ENCODE peak calls at places on chromosome 18, in four cellular contexts. Z, M, R and O are unnamed samples.

GRCh38 chr18:35491689-35492077 is 6.1 kb downstream of the INO80C start:
- DNase-seq in Z (no peak), M (no peak), R (no peak), O (no peak)

GRCh38 chr18:59634096-59634495 is 63.1 kb downstream of the CCBE1 start:
- DNase-seq in R (no peak), M (no peak), Z (no peak), O (no peak)

GRCh38 chr18:58221060-58221725 is 177.2 kb downstream of the NEDD4L start:
- DNase-seq in Z (peak; percentile 81), R (no peak), M (peak; percentile 82), O (no peak)

GRCh38 chr18:61503688-61504087 is 170.5 kb downstream of the CDH20 start:
- DNase-seq in M (no peak), Z (no peak), R (no peak), O (no peak)

GRCh38 chr18:67282796-67283195 is 233.7 kb downstream of the DSEL start:
- DNase-seq in R (no peak), M (no peak), Z (no peak), O (no peak)

GRCh38 chr18:14976736-14977430 is 228.9 kb downstream of the ANKRD30B start:
- DNase-seq in M (no peak), Z (no peak), R (no peak), O (no peak)

GRCh38 chr18:49561377-49562193 is at the start of gene LIPG:
- DNase-seq in M (peak; percentile 80), Z (peak; percentile 34), R (peak; percentile 66), O (peak; percentile 67)

GRCh38 chr18:21115519-21116411 is 4.2 kb upstream of the ROCK1 start:
- DNase-seq in R (no peak), Z (no peak), M (no peak), O (peak; percentile 23)

GRCh38 chr18:77340815-77341214 is 91.2 kb downstream of the GALR1 start:
- DNase-seq in M (no peak), R (no peak), Z (no peak), O (no peak)

GRCh38 chr18:35245719-35246317 is 5.0 kb downstream of the ZNF397 start:
- DNase-seq in M (no peak), Z (no peak), R (no peak), O (no peak)

GRCh38 chr18:6859676-6860422 is 130.3 kb downstream of the ARHGAP28 start:
- DNase-seq in M (no peak), R (no peak), Z (no peak), O (no peak)

GRCh38 chr18:72742002-72742401 is 125.8 kb downstream of the NETO1 start:
- DNase-seq in M (no peak), Z (no peak), R (no peak), O (no peak)

GRCh38 chr18:61901334-61901986 is 8.7 kb upstream of the RNF152 start:
- DNase-seq in R (peak; percentile 73), Z (peak; percentile 35), M (peak; percentile 57), O (peak; percentile 50)

GRCh38 chr18:39854291-39854690 is 2100.7 kb upstream of the PIK3C3 start:
- DNase-seq in R (no peak), M (no peak), Z (no peak), O (no peak)

GRCh38 chr18:63730788-63731187 is 28.0 kb downstream of the SERPINB11 start:
- DNase-seq in Z (no peak), M (no peak), R (no peak), O (no peak)

GRCh38 chr18:959854-960253 is 55.2 kb downstream of the ADCYAP1 start:
- DNase-seq in R (no peak), M (no peak), Z (no peak), O (no peak)

DNA sequence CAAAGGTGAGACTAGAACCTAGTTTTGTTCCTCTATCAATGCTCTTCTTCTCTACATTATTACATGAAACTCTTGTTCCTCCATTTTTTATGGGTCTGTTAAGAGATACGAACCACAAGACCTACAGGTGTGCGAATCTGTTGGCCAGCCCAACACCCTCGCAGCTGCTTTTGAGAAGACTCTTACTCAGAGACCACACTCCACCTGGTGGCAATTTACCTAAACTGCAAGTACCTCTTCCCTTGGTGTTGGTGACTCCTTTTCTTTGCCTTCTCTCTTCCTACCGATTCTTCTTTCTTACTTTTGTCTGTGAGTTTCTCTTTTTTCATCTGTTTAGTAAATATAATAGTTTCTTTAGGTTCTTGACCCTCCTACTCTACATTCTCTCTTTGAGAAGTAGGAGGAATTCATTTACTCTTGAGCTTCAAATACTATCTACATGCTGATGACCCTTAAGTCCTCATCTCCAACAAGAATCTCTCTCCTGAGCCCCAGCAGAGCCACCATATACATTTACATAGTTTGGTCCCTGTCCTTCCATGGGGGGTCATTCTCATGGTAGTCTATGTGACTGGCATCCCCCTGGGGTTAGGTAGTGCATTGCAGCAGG is 81.8 kb upstream of the GAREM1 start:
- DNase-seq in Z (peak; percentile 68), M (peak; percentile 61), R (peak; percentile 51), O (peak; percentile 67)
- TF ChIP-seq FOXJ3 in Z (no peak), M (no peak), R (no peak), O (no peak)

DNA sequence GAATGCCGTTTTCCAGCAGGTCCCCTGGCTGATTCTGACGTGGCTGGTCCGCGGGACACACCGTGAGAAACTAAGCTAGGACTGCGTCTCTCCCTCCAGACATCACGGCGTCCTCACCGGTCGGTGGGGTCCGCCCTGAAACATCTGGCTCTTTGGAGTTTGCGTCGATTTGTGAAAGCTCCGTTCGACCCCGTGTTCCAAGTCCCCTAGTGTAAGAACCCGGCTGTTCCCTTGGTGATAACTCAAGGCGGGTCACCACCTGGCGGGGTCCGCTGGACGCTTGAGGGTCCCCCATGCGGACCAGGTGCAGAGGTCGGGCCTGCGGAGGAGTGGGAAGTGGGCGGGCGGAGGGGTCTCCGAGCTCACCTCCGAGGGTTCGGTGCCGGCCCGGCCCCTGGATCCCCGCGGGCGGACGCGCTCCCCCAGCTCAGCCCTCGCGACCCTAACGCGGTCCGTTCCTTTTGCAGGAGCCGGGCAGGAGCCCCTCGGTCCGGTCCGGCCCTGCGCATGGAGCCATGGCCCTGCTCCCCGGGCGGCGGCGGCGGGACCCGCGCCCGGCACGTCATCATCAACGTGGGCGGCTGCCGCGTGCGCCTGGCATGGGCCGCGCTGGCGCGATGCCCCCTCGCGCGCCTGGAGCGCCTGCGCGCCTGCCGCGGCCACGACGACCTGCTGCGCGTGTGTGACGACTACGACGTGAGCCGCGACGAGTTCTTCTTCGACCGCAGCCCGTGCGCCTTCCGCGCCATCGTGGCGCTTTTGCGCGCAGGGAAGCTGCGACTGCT is 65.6 kb downstream of the KCNG2 start:
- DNase-seq in M (no peak), Z (no peak), R (no peak), O (no peak)
- TF ChIP-seq FOXJ3 in M (no peak), Z (no peak), R (no peak), O (no peak)

DNA sequence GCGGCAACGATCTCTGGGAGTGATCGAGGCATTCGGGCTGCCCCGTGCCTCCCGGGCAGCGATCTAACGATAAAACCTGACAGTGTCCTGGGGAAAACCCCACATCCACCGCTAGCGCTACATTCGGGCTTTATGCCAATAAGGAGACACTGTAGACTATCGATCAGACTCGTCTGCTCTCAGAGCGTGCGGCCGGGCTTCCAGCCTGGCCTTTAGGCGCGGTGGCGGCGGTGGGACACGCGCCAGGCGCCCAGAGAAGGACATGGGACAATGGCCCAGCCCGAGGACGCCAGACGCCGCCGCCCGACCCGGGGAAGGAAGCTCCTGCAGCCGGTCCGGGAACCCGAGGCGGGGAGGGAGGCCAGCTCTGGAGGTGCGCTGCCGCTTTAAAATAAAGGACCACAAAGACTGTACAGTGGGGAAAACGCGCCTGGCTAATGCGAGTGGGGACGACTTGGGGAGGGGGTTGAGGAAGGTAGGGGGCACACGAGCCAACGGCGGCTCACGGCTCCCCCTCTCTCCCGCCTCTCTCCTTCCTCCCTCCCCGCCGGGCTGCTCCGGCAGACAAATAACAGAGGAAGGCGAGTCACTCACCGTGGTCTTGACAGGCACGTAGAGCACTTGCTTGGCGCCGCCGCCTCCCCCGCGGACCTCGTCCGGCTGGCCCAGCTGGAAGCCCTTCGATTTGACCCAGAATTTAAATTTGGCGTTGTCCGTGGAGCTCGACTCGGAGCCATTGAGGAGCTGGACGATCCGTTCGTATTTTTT is 2.1 kb downstream of the NOL4 start:
- DNase-seq in Z (no peak), M (no peak), R (peak; percentile 64), O (peak; percentile 63)
- TF ChIP-seq FOXJ3 in Z (no peak), M (no peak), R (no peak), O (no peak)

GRCh38 chr18:69844656-69845055 is 103.0 kb downstream of the CD226 start:
- DNase-seq in Z (no peak), R (no peak), M (no peak), O (no peak)

GRCh38 chr18:69843047-69843446 is 104.6 kb downstream of the CD226 start:
- DNase-seq in Z (no peak), M (no peak), R (no peak), O (no peak)

GRCh38 chr18:69840445-69840844 is 107.2 kb downstream of the CD226 start:
- DNase-seq in R (no peak), Z (no peak), M (no peak), O (no peak)

GRCh38 chr18:69839989-69840388 is 107.7 kb downstream of the CD226 start:
- DNase-seq in M (no peak), Z (no peak), R (no peak), O (no peak)

GRCh38 chr18:69845588-69846506 is 101.8 kb downstream of the CD226 start:
- DNase-seq in M (no peak), R (no peak), Z (no peak), O (no peak)
- TF ChIP-seq FOXJ3 in M (no peak), R (no peak), Z (no peak), O (no peak)

DNA sequence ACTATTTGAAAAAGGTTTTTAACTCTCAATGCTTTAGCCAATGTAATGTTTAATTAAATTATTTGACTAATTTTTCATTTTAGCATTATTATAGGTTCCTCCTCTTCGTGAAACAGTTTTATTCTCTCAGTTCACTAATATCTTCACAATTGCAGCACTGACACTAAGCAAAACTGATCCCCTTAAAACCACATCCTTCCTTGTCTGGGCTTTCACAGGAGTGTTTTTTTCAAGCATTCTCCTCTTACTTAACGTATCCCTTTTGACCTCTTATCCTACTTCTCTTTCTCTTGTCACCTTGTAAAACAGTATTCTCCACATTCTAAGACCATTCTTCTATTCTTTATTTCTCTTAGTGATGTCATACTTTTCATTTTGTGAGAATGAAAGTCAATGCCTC is 112.8 kb downstream of the DSC3 start:
- DNase-seq in Z (no peak), R (no peak), M (no peak), O (no peak)
- TF ChIP-seq FOXJ3 in Z (no peak), R (no peak), M (no peak), O (no peak)

DNA sequence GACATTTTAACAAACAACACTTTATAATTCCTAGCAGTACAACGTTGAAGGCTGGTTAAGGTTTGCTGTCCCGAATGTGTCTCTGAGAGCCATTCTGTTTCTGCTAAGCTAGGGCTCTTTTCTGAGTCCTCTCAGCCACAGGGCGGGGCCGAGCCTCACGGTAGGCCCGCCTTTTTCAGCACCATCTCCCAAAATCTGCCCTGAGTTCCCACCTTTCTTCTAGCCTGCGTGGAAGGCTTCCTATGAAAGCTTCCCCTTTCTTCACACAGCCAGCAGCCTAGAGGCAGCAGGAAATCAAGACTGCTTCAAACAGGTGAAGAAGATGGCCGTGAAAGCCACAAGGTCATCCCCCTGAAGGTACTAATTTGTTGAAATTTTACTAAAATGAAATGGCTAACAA is 255.5 kb downstream of the CDH2 start:
- DNase-seq in Z (no peak), M (no peak), R (no peak), O (no peak)
- TF ChIP-seq FOXJ3 in Z (no peak), M (no peak), R (no peak), O (no peak)

GRCh38 chr18:46421973-46422551 is 235.0 kb downstream of the LOXHD1 start:
- DNase-seq in M (no peak), R (no peak), Z (no peak), O (no peak)
- TF ChIP-seq FOXJ3 in M (no peak), R (no peak), Z (no peak), O (no peak)

GRCh38 chr18:23812566-23813440 is 123.5 kb downstream of the LAMA3 start:
- DNase-seq in Z (no peak), R (peak; percentile 34), M (peak; percentile 20), O (no peak)
- TF ChIP-seq FOXJ3 in Z (no peak), R (no peak), M (no peak), O (no peak)